ENCODE peak calls at places on chromosome 16, in seven cellular contexts. B is neural crest cell; W is CD4-positive, alpha-beta T cell; V is body of pancreas; N is AG10803; I is glutamatergic neuron; G is nephron progenitor cell. O is an unnamed sample.

GRCh38 chr16:10738231-10739077 is 5.2 kb upstream of the NUBP1 start:
- DNase-seq in W (no peak), B (no peak), V (peak), G (no peak), I (peak), N (peak), O (no peak)

GRCh38 chr16:1374418-1375297 is 22.9 kb downstream of the GNPTG start:
- DNase-seq in W (no peak), G (no peak), V (no peak), I (no peak), N (no peak), B (no peak), O (no peak)

GRCh38 chr16:87724490-87725291 is 41.1 kb downstream of the KLHDC4 start:
- DNase-seq in V (no peak), N (no peak), G (no peak), W (no peak), B (no peak), I (no peak), O (no peak)

GRCh38 chr16:12511708-12512107 is 292.0 kb downstream of the CPPED1 start:
- DNase-seq in I (no peak), V (no peak), W (no peak), G (no peak), N (no peak), B (no peak), O (no peak)

GRCh38 chr16:21524068-21524751 is 75.2 kb upstream of the METTL9 start:
- DNase-seq in W (no peak), N (no peak), G (no peak), V (no peak), B (no peak), I (no peak), O (no peak)

GRCh38 chr16:68267612-68268405 is 3.5 kb downstream of the SLC7A6 start:
- DNase-seq in I (peak), V (no peak), G (no peak), B (no peak), N (no peak), W (no peak), O (no peak)

GRCh38 chr16:48538746-48539484 is 71.1 kb downstream of the N4BP1 start:
- DNase-seq in B (no peak), W (no peak), I (no peak), V (no peak), G (peak), N (no peak), O (no peak)

GRCh38 chr16:58377932-58378331 is 14.3 kb upstream of the GINS3 start:
- DNase-seq in W (no peak), I (no peak), N (peak), V (no peak), B (no peak), G (no peak), O (no peak)

GRCh38 chr16:1494129-1494640 is 1.0 kb downstream of the TELO2 start:
- DNase-seq in W (no peak), V (peak), I (peak), B (no peak), G (peak), N (peak), O (no peak)

GRCh38 chr16:50196736-50197135 is 43.6 kb downstream of the TENT4B start:
- DNase-seq in G (no peak), V (no peak), B (no peak), W (no peak), I (no peak), N (peak), O (no peak)

GRCh38 chr16:79893445-79893844 is 292.9 kb upstream of the MAF start:
- DNase-seq in N (no peak), I (no peak), W (no peak), V (no peak), G (no peak), B (no peak), O (no peak)

GRCh38 chr16:57900796-57901479 is 70.0 kb downstream of the CNGB1 start:
- DNase-seq in W (no peak), N (no peak), G (no peak), I (no peak), V (no peak), B (no peak), O (no peak)

GRCh38 chr16:1981398-1981836 is at the start of gene NOXO1:
- DNase-seq in W (no peak), B (no peak), G (no peak), I (no peak), V (no peak), N (no peak), O (no peak)

DNA sequence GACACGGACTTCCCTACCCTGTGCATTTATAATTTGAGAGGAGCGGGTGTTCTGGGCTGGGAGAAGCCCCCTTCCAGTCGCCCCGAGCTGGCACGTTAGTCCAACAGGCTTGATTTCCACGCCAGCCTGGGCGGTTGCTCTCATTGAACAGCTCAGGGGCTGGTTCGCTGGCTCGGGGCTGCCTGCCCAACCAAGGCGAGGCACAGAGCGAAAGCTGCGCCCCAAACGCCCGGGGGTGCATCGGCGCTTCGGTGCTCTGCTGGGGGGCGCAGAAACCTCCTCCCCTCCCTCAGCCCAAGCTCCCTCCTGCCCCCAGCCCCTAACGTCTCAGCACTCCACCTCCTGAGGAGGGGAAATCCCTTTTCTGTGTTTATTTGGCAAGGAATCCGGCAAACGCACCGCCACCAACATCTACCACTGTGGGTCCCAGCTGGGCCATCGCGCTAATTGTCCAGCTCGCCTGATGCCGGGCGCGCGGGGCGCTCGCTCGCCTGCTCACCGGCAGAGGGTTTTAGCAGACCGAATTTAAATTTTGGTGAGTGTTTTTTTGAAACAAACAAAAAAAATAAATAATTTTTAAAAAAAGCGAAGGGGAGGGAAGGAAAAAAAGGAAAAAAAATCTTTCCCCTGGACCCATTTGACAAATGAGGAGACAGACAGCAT is 29.5 kb upstream of the RBFOX1 start:
- DNase-seq in N (no peak), G (peak), W (no peak), V (no peak), B (peak), I (peak), O (no peak)
- TF ChIP-seq CTCF in N (no peak), G (no peak), W (no peak), V (no peak), B (peak), I (no peak), O (no peak)

GRCh38 chr16:81645925-81646324 is 133.2 kb upstream of the PLCG2 start:
- DNase-seq in W (no peak), G (no peak), I (no peak), B (no peak), V (no peak), N (no peak), O (no peak)
- TF ChIP-seq CTCF in W (no peak), G (no peak), I (no peak), B (no peak), V (no peak), N (no peak), O (no peak)

GRCh38 chr16:31455601-31456314 is 3.5 kb upstream of the ARMC5 start:
- DNase-seq in G (no peak), I (no peak), V (no peak), B (no peak), W (no peak), N (peak), O (no peak)
- TF ChIP-seq CTCF in G (no peak), I (peak), V (no peak), B (peak), W (no peak), N (peak), O (no peak)

GRCh38 chr16:30016555-30017276 is 5.9 kb upstream of the DOC2A start:
- DNase-seq in B (no peak), G (no peak), W (no peak), V (no peak), N (no peak), I (no peak), O (no peak)
- TF ChIP-seq CTCF in B (no peak), G (no peak), W (no peak), V (no peak), N (no peak), I (no peak), O (no peak)

GRCh38 chr16:23836404-23837291 is 865 bp downstream of the PRKCB start:
- DNase-seq in G (peak), I (peak), V (no peak), N (no peak), W (peak), B (peak), O (peak)
- TF ChIP-seq CTCF in G (peak), I (no peak), V (no peak), N (no peak), W (peak), B (peak), O (no peak)

GRCh38 chr16:6903671-6904070 is 429.0 kb upstream of the RBFOX1 start:
- DNase-seq in V (no peak), N (no peak), B (no peak), I (no peak), G (no peak), W (no peak), O (no peak)
- TF ChIP-seq CTCF in V (no peak), N (no peak), B (no peak), I (no peak), G (no peak), W (no peak), O (no peak)

GRCh38 chr16:70704586-70704985 is 18.7 kb upstream of the MTSS2 start:
- DNase-seq in N (peak), B (no peak), I (no peak), G (no peak), V (no peak), W (no peak), O (no peak)

GRCh38 chr16:70702624-70703023 is 16.8 kb upstream of the MTSS2 start:
- DNase-seq in W (no peak), G (no peak), B (no peak), N (no peak), I (no peak), V (no peak), O (no peak)

GRCh38 chr16:70701998-70702397 is 16.1 kb upstream of the MTSS2 start:
- DNase-seq in B (no peak), I (no peak), V (no peak), G (no peak), W (no peak), N (no peak), O (no peak)

GRCh38 chr16:70703835-70704381 is 18.1 kb upstream of the MTSS2 start:
- DNase-seq in V (no peak), B (no peak), N (no peak), G (no peak), W (no peak), I (no peak), O (no peak)

DNA sequence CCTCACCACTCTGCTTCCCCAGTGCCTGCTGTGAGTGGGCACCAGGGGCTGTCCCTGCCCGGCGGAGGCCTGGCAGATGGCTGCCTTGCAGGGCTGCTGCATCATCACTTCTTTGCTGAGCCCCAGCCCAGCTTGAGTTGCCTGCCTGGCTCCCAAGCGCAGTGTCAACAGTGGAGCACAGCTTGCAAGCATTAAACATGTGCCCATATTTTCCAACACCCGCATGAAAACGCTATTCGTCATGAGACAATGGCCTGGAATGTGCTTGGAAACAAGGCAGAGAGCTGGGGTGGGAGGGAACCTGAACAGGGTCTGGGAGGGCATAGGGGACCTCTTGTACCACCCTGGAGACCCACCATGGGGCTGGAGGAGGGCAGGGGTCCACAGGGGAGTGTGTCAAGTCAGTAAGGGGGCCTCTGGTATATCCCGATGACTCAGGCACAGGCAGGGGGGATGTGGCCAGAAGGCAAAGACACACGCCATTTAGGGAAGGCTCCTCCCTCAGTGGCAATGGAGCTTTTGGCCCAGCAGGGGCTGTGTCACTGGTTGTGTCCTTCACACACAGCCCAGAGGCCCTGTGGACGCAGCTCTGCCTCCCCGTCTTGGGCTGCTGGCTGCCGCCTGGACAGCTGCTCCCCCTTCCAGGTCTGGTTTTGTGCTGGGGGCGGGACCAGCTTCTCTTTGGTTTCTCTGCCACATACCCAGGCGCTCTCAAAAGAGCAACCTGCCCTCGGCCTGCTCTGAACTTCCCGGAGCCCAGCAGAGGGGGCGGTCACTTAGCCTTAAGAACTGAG is 17.4 kb upstream of the MTSS2 start:
- DNase-seq in G (peak), B (peak), W (no peak), V (no peak), I (peak), N (peak), O (no peak)
- TF ChIP-seq CTCF in G (no peak), B (peak), W (no peak), V (no peak), I (no peak), N (peak), O (peak)

DNA sequence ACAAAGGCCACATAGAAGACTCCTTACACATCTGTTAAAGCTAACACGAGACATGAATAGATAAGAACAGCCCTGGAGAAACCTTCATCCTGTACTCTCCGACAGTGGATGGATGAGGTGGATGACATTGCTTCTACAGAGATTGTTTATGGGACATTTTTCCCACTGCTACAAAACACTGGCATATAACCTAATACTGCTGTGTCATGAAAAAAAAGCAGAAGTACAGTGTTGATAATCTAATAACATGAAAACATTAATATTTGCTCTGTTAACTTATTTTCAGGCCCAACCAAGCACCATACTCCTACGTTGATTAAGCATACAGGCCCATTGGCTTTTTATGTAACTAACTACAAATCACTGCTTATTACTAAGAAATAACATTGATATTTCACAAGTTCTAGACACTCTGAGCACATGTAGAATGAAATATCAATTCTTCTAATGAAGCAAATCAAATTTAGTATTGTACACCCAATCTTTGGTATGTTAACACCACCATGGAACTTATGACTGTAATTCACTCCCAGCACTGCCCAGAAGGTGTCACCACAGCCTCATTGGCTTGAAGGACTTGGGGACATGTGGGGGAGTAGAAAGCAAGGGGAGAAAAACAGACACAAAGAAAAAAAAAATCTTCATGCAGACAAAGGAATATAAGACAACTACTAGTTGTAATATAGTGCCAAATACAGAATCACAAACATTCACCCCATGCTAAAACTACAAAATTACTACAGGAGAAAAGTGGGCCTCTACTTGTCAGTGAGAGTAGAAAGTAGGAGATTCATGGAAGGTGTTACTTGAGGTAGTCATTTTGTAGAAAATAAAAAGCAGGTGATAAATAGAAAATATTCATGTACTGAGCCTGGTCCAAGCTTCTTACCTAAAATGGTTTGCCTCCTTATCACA is 330.0 kb upstream of the PMFBP1 start:
- DNase-seq in N (peak), G (peak), W (peak), I (peak), V (peak), B (peak), O (peak)
- TF ChIP-seq CTCF in N (peak), G (peak), W (peak), I (peak), V (peak), B (peak), O (peak)

O was measured in mesothelial cell of epicardium.